ENCODE peak calls at places on chromosomes 4 and X, in nine cellular contexts. D is H1; H is CD4-positive, alpha-beta memory T cell; N is A549; Z is lung; G is Panc1; W is tibial artery; A is upper lobe of left lung; J is pancreas. O is an unnamed sample.

GRCh38 chr4:100348472-100348871 is 158.2 kb upstream of the DDIT4L start:
- DNase-seq in G (peak), D (no peak), W (no peak), H (no peak), J (no peak), Z (no peak), A (no peak), N (peak), O (no peak)

GRCh38 chrX:56462389-56462788 is 101.0 kb upstream of the UBQLN2 start:
- DNase-seq in N (no peak), H (no peak), J (no peak), G (no peak), Z (no peak), A (no peak), W (no peak), D (no peak), O (no peak)

GRCh38 chr4:37826282-37827029 is at the start of gene PGM2:
- DNase-seq in A (peak), Z (peak), G (peak), D (peak), J (peak), H (peak), N (peak), W (peak), O (peak)

GRCh38 chr4:7341486-7342222 is 93.1 kb downstream of the PSAPL1 start:
- DNase-seq in G (no peak), J (no peak), Z (no peak), N (no peak), D (no peak), W (no peak), A (no peak), H (no peak), O (no peak)

GRCh38 chrX:21181232-21181853 is 192.9 kb upstream of the CNKSR2 start:
- DNase-seq in N (no peak), H (no peak), J (no peak), D (no peak), Z (no peak), G (no peak), W (no peak), A (no peak), O (no peak)

GRCh38 chr4:85127653-85128052 is 161.2 kb upstream of the WDFY3 start:
- DNase-seq in N (peak), H (no peak), Z (no peak), J (peak), D (peak), W (no peak), A (peak), G (no peak), O (peak)

GRCh38 chrX:56726609-56727008 is 2.4 kb upstream of the NBDY start:
- DNase-seq in D (no peak), J (peak), W (no peak), Z (no peak), G (no peak), H (peak), A (no peak), N (peak), O (no peak)

GRCh38 chrX:133859860-133860259 is 125.5 kb downstream of the GPC3 start:
- DNase-seq in N (no peak), G (no peak), W (peak), A (no peak), H (no peak), Z (no peak), J (no peak), D (no peak), O (no peak)

GRCh38 chrX:47241201-47242011 is 8.6 kb downstream of the USP11 start:
- DNase-seq in A (no peak), G (no peak), J (no peak), H (no peak), Z (no peak), N (no peak), W (no peak), D (no peak), O (no peak)

GRCh38 chr4:9979101-9979815 is 42.0 kb downstream of the SLC2A9 start:
- DNase-seq in G (no peak), N (no peak), W (no peak), H (no peak), J (no peak), Z (peak), D (peak), A (no peak), O (no peak)

GRCh38 chr4:74934016-74934821 is 1.3 kb downstream of the PARM1 start:
- DNase-seq in N (no peak), D (no peak), Z (peak), H (no peak), G (no peak), A (peak), W (peak), J (peak), O (no peak)

GRCh38 chr4:132085105-132085504 is 1064.0 kb upstream of the PCDH10 start:
- DNase-seq in W (no peak), D (no peak), J (no peak), H (no peak), Z (no peak), N (no peak), G (no peak), A (no peak), O (no peak)

GRCh38 chrX:119734897-119735339 is 23.5 kb upstream of the SOWAHD start:
- DNase-seq in W (peak), J (peak), A (peak), N (no peak), H (no peak), G (no peak), Z (peak), D (no peak), O (no peak)

GRCh38 chrX:53265771-53266170 is 15.6 kb downstream of the IQSEC2 start:
- DNase-seq in D (no peak), A (no peak), G (no peak), Z (no peak), H (no peak), N (no peak), J (no peak), W (no peak), O (no peak)

GRCh38 chrX:68146054-68146453 is 287.2 kb downstream of the OPHN1 start:
- DNase-seq in W (no peak), D (no peak), H (no peak), J (no peak), Z (no peak), A (no peak), N (peak), G (no peak), O (no peak)

GRCh38 chr4:54063224-54063623 is 1.2 kb downstream of the CHIC2 start:
- DNase-seq in N (no peak), Z (no peak), G (no peak), D (no peak), J (no peak), W (no peak), A (no peak), H (peak), O (no peak)

GRCh38 chr4:72786401-72786990 is 217.5 kb upstream of the ADAMTS3 start:
- DNase-seq in G (no peak), N (no peak), W (no peak), D (no peak), J (no peak), H (no peak), A (no peak), Z (no peak), O (no peak)

GRCh38 chr4:123265443-123265842 is 131.2 kb upstream of the SPRY1 start:
- DNase-seq in N (no peak), D (no peak), W (no peak), J (no peak), A (no peak), G (no peak), H (no peak), Z (no peak), O (no peak)

GRCh38 chrX:103722505-103722904 is 11.8 kb downstream of the TMEM31 start:
- DNase-seq in A (no peak), J (no peak), W (no peak), G (no peak), Z (no peak), H (no peak), N (no peak), D (no peak), O (no peak)

GRCh38 chr4:37983951-37984350 is 23.8 kb downstream of the PTTG2 start:
- DNase-seq in Z (no peak), D (no peak), A (no peak), H (no peak), W (no peak), J (no peak), N (no peak), G (no peak), O (no peak)

GRCh38 chrX:70046978-70047377 is 2.8 kb downstream of the AWAT2 start:
- DNase-seq in W (no peak), J (no peak), D (no peak), H (no peak), G (no peak), A (no peak), N (no peak), Z (no peak), O (no peak)

GRCh38 chrX:78375894-78376293 is 48.5 kb upstream of the CYSLTR1 start:
- DNase-seq in H (no peak), G (no peak), Z (no peak), W (no peak), D (no peak), J (no peak), A (no peak), N (no peak), O (no peak)

GRCh38 chr4:8070751-8071718 is 87.6 kb downstream of the ABLIM2 start:
- DNase-seq in D (no peak), W (no peak), H (no peak), J (no peak), G (no peak), A (no peak), Z (no peak), N (no peak), O (no peak)

GRCh38 chrX:112834016-112834855 is 6.4 kb downstream of the AMOT start:
- DNase-seq in W (no peak), D (no peak), H (no peak), Z (no peak), A (no peak), J (no peak), G (no peak), N (no peak), O (no peak)

GRCh38 chr4:142202404-142203332 is 566.3 kb downstream of the IL15 start:
- DNase-seq in J (no peak), H (no peak), N (no peak), G (no peak), D (no peak), Z (no peak), A (no peak), W (no peak), O (no peak)

GRCh38 chrX:56813318-56813837 is 84.3 kb downstream of the NBDY start:
- DNase-seq in D (no peak), N (no peak), W (no peak), Z (no peak), A (no peak), G (no peak), J (peak), H (peak), O (no peak)

GRCh38 chr4:99156992-99157391 is 12.9 kb upstream of the ADH4 start:
- DNase-seq in Z (no peak), D (no peak), H (no peak), W (no peak), J (no peak), N (peak), G (no peak), A (no peak), O (no peak)

GRCh38 chrX:56089376-56089775 is 142.8 kb upstream of the KLF8 start:
- DNase-seq in Z (no peak), W (no peak), N (no peak), H (no peak), D (no peak), G (no peak), A (no peak), J (no peak), O (no peak)

GRCh38 chr4:90127706-90128345 is 632 bp downstream of the CCSER1 start:
- DNase-seq in N (no peak), G (no peak), D (no peak), J (peak), Z (peak), H (no peak), W (no peak), A (peak), O (no peak)

GRCh38 chrX:153777261-153778090 is 3.4 kb upstream of the SRPK3 start:
- DNase-seq in J (no peak), D (no peak), Z (no peak), W (no peak), A (no peak), N (no peak), H (no peak), G (no peak), O (no peak)

GRCh38 chr4:54784188-54784671 is 126.5 kb downstream of the KIT start:
- DNase-seq in W (peak), N (no peak), D (no peak), A (peak), H (no peak), J (peak), G (no peak), Z (peak), O (no peak)

GRCh38 chrX:28225508-28225907 is 244.3 kb upstream of the DCAF8L1 start:
- DNase-seq in J (no peak), W (no peak), G (no peak), A (no peak), N (no peak), D (no peak), Z (no peak), H (no peak), O (no peak)

GRCh38 chrX:18640686-18641085 is 31.2 kb downstream of the RS1 start:
- DNase-seq in Z (no peak), W (no peak), N (no peak), A (no peak), H (no peak), J (no peak), D (no peak), G (no peak), O (peak)
- H3K4me3 ChIP-seq in Z (no peak), W (no peak), N (no peak), A (no peak), H (no peak), J (no peak), D (no peak), G (no peak), O (no peak)

GRCh38 chr4:143343276-143343831 is 6.7 kb downstream of the GAB1 start:
- DNase-seq in G (no peak), A (no peak), J (no peak), Z (no peak), D (no peak), H (no peak), W (no peak), N (no peak), O (no peak)
- H3K27ac ChIP-seq in G (no peak), A (peak), J (no peak), Z (no peak), D (no peak), H (no peak), W (no peak), N (no peak), O (no peak)

GRCh38 chr4:174260099-174260498 is 23.4 kb downstream of the FBXO8 start:
- DNase-seq in W (no peak), G (no peak), H (no peak), Z (no peak), N (peak), A (no peak), J (no peak), D (no peak), O (no peak)
- H3K4me3 ChIP-seq in W (no peak), G (no peak), H (no peak), Z (no peak), N (peak), A (no peak), J (no peak), D (no peak), O (no peak)

GRCh38 chrX:110008001-110008635 is 5.2 kb downstream of the TMEM164 start:
- DNase-seq in N (no peak), J (no peak), G (no peak), A (no peak), H (no peak), Z (no peak), D (no peak), W (no peak), O (no peak)
- H3K27ac ChIP-seq in N (no peak), J (no peak), G (no peak), A (no peak), H (no peak), Z (no peak), D (no peak), W (no peak), O (no peak)

GRCh38 chrX:115233497-115234219 is at the start of gene LRCH2:
- DNase-seq in N (no peak), H (no peak), J (no peak), A (peak), D (no peak), W (peak), G (no peak), Z (no peak), O (no peak)
- H3K4me3 ChIP-seq in N (peak), H (no peak), J (peak), A (peak), D (peak), W (peak), G (peak), Z (peak), O (peak)

O was measured in iPS DF 6.9.